ENCODE peak calls at places on chromosomes 2 and 18, in six cellular contexts. T is left cardiac atrium, M is left ventricle myocardium superior, D is Right ventricle myocardium superior, E is lower lobe of right lung, H is HepG2. N is an unnamed sample.

GRCh38 chr2:72921866-72922265 is 4.5 kb downstream of the EMX1 start:
- ATAC-seq in D (no peak), M (no peak), E (no peak), T (no peak), H (no peak), N (no peak)

GRCh38 chr2:102514061-102514785 is 41.2 kb downstream of the SLC9A4 start:
- ATAC-seq in E (no peak), H (peak), D (no peak), M (no peak), T (peak), N (peak)

GRCh38 chr2:86818114-86818801 is 27.5 kb upstream of the CD8A start:
- ATAC-seq in M (no peak), T (no peak), E (no peak), H (no peak), D (no peak), N (no peak)

GRCh38 chr2:228699400-228699799 is 517.9 kb upstream of the SPHKAP start:
- ATAC-seq in E (no peak), H (no peak), M (peak), T (peak), D (peak), N (no peak)

GRCh38 chr18:62998443-62998842 is 283.1 kb downstream of the PHLPP1 start:
- ATAC-seq in T (no peak), M (no peak), H (no peak), D (no peak), E (peak), N (no peak)

GRCh38 chr2:172449916-172450550 is 22.6 kb downstream of the ITGA6 start:
- ATAC-seq in D (no peak), H (no peak), M (no peak), T (no peak), E (no peak), N (peak)

GRCh38 chr18:62460851-62461300 is 61.9 kb upstream of the ZCCHC2 start:
- ATAC-seq in T (no peak), H (peak), M (peak), D (peak), E (peak), N (no peak)

GRCh38 chr2:102048465-102048864 is 56.7 kb downstream of the IL1R2 start:
- ATAC-seq in H (no peak), T (peak), E (peak), D (no peak), M (no peak), N (peak)

GRCh38 chr2:100818003-100818605 is 1.8 kb upstream of the NPAS2 start:
- ATAC-seq in D (peak), M (peak), E (peak), T (peak), H (no peak), N (peak)

N was measured in esophagus mucosa.